ENCODE peak calls at places on chromosomes 2 and 18, in four cellular contexts. I is heart left ventricle, Z is NCI-H1436, L is RPMI7951. M is an unnamed sample.
A peak's percentile ranks its signal among the peaks of the same experiment; 100 is the strongest.

GRCh38 chr18:66646622-66647021 is 42.7 kb upstream of the CDH19 start:
- DNase-seq in I (no peak), Z (no peak), L (no peak), M (no peak)

GRCh38 chr2:45890094-45890646 is 238.7 kb downstream of the PRKCE start:
- DNase-seq in I (no peak), Z (no peak), L (no peak), M (no peak)

GRCh38 chr2:19488009-19488691 is 129.7 kb upstream of the OSR1 start:
- DNase-seq in I (no peak), Z (no peak), L (peak; percentile 84), M (no peak)

GRCh38 chr2:237296756-237297155 is 117.2 kb downstream of the COL6A3 start:
- DNase-seq in I (no peak), Z (no peak), L (no peak), M (no peak)

GRCh38 chr2:62661263-62661635 is 44.3 kb upstream of the EHBP1 start:
- DNase-seq in I (no peak), Z (no peak), L (no peak), M (no peak)

GRCh38 chr18:67525328-67526110 is 9.0 kb upstream of the DSEL start:
- DNase-seq in I (peak; percentile 55), Z (no peak), L (peak; percentile 88), M (no peak)

GRCh38 chr2:144268036-144268678 is 251.8 kb downstream of the ZEB2 start:
- DNase-seq in I (no peak), Z (no peak), L (no peak), M (no peak)

GRCh38 chr18:51253476-51253875 is 56.0 kb upstream of the MEX3C start:
- DNase-seq in I (no peak), Z (no peak), L (no peak), M (no peak)

GRCh38 chr18:8800445-8800844 is 95.1 kb downstream of the MTCL1 start:
- DNase-seq in I (no peak), Z (no peak), L (peak; percentile 97), M (no peak)

GRCh38 chr2:174336403-174337336 is 1.9 kb downstream of the SP9 start:
- DNase-seq in I (no peak), Z (peak; percentile 8), L (peak; percentile 17), M (no peak)

GRCh38 chr2:126700677-126701076 is 44.7 kb downstream of the GYPC start:
- DNase-seq in I (no peak), Z (no peak), L (no peak), M (no peak)

M was measured in ascending aorta.